ENCODE peak calls at places on chromosomes 7 and 10, in nine cellular contexts. T is HFF-Myc, Z is body of pancreas, C is adrenal gland, W is WTC11, A is IMR-90, U is choroid plexus epithelial cell, J is tibial artery, I is nephron progenitor cell. Q is an unnamed sample.

GRCh38 chr10:132637477-132638129 is 100.0 kb downstream of the INPP5A start:
- DNase-seq in T (peak), Z (no peak), C (peak), W (peak), A (peak), U (peak), J (no peak), I (peak), Q (peak)

GRCh38 chr10:73899401-73899780 is 11.5 kb upstream of the PLAU start:
- DNase-seq in T (peak), Z (peak), C (no peak), W (no peak), A (peak), U (peak), J (no peak), I (no peak), Q (no peak)

GRCh38 chr10:95505641-95506040 is 55.5 kb downstream of the SORBS1 start:
- DNase-seq in T (no peak), Z (no peak), C (no peak), W (no peak), A (no peak), U (no peak), J (no peak), I (no peak), Q (no peak)

GRCh38 chr10:77409697-77410471 is 227.7 kb downstream of the KCNMA1 start:
- DNase-seq in T (no peak), Z (peak), C (no peak), W (no peak), A (no peak), U (no peak), J (no peak), I (no peak), Q (no peak)

GRCh38 chr10:50567384-50567783 is 56.4 kb downstream of the SGMS1 start:
- DNase-seq in T (no peak), Z (peak), C (no peak), W (no peak), A (no peak), U (no peak), J (no peak), I (no peak), Q (no peak)

GRCh38 chr10:80945267-80945880 is 407.7 kb downstream of the SH2D4B start:
- DNase-seq in T (no peak), Z (no peak), C (no peak), W (no peak), A (no peak), U (no peak), J (no peak), I (no peak), Q (peak)

GRCh38 chr10:58351616-58352578 is 17.1 kb downstream of the UBE2D1 start:
- DNase-seq in T (no peak), Z (no peak), C (no peak), W (no peak), A (no peak), U (no peak), J (no peak), I (no peak), Q (no peak)

GRCh38 chr7:111112439-111112838 is 21.5 kb downstream of the LRRN3 start:
- DNase-seq in T (no peak), Z (no peak), C (no peak), W (no peak), A (peak), U (peak), J (no peak), I (no peak), Q (no peak)

GRCh38 chr10:58781873-58782488 is 269.3 kb downstream of the BICC1 start:
- DNase-seq in T (peak), Z (peak), C (no peak), W (no peak), A (peak), U (peak), J (no peak), I (peak), Q (peak)

GRCh38 chr7:67696878-67697277 is 700.2 kb downstream of the TYW1 start:
- DNase-seq in T (no peak), Z (no peak), C (no peak), W (no peak), A (no peak), U (no peak), J (no peak), I (no peak), Q (no peak)

GRCh38 chr10:76303682-76304316 is 872.4 kb downstream of the LRMDA start:
- DNase-seq in T (peak), Z (peak), C (peak), W (peak), A (peak), U (peak), J (peak), I (peak), Q (peak)

GRCh38 chr7:43302211-43302711 is 189.8 kb downstream of the HECW1 start:
- DNase-seq in T (peak), Z (no peak), C (peak), W (no peak), A (peak), U (peak), J (no peak), I (peak), Q (peak)

GRCh38 chr7:121499526-121500123 is 103.5 kb upstream of the FAM3C start:
- DNase-seq in T (no peak), Z (no peak), C (no peak), W (no peak), A (no peak), U (no peak), J (no peak), I (no peak), Q (no peak)

GRCh38 chr7:140190588-140190987 is 13.8 kb upstream of the KDM7A start:
- DNase-seq in T (no peak), Z (no peak), C (no peak), W (no peak), A (no peak), U (no peak), J (no peak), I (no peak), Q (no peak)

GRCh38 chr7:4807708-4808420 is 32.4 kb downstream of the AP5Z1 start:
- DNase-seq in T (no peak), Z (no peak), C (no peak), W (no peak), A (no peak), U (no peak), J (no peak), I (no peak), Q (no peak)

GRCh38 chr10:506451-507354 is 182.8 kb downstream of the DIP2C start:
- DNase-seq in T (no peak), Z (no peak), C (peak), W (peak), A (no peak), U (no peak), J (peak), I (no peak), Q (no peak)

GRCh38 chr7:40324889-40325288 is 190.1 kb downstream of the SUGCT start:
- DNase-seq in T (no peak), Z (no peak), C (no peak), W (no peak), A (peak), U (peak), J (no peak), I (no peak), Q (no peak)

GRCh38 chr10:107341281-107341680 is 176.8 kb upstream of the SORCS1 start:
- DNase-seq in T (no peak), Z (no peak), C (no peak), W (no peak), A (no peak), U (no peak), J (no peak), I (no peak), Q (no peak)

GRCh38 chr10:49505076-49505475 is 33.8 kb downstream of the ERCC6 start:
- DNase-seq in T (no peak), Z (no peak), C (no peak), W (no peak), A (no peak), U (no peak), J (no peak), I (no peak), Q (no peak)

GRCh38 chr7:142611566-142612250 is 137.6 kb upstream of the PRSS1 start:
- DNase-seq in T (peak), Z (no peak), C (no peak), W (no peak), A (no peak), U (peak), J (no peak), I (no peak), Q (no peak)

GRCh38 chr10:6567894-6568293 is 12.2 kb downstream of the PRKCQ start:
- DNase-seq in T (no peak), Z (no peak), C (no peak), W (no peak), A (no peak), U (no peak), J (no peak), I (no peak), Q (no peak)

GRCh38 chr7:101956130-101956529 is 138.7 kb downstream of the CUX1 start:
- DNase-seq in T (no peak), Z (no peak), C (no peak), W (no peak), A (no peak), U (no peak), J (no peak), I (no peak), Q (no peak)

GRCh38 chr10:60044221-60044620 is 137.9 kb upstream of the CCDC6 start:
- DNase-seq in T (no peak), Z (no peak), C (no peak), W (no peak), A (peak), U (peak), J (no peak), I (no peak), Q (no peak)

GRCh38 chr7:21256310-21256877 is 171.5 kb upstream of the SP4 start:
- DNase-seq in T (no peak), Z (peak), C (no peak), W (no peak), A (peak), U (peak), J (no peak), I (no peak), Q (peak)

GRCh38 chr7:16743207-16743606 is 10.3 kb upstream of the TSPAN13 start:
- DNase-seq in T (peak), Z (no peak), C (no peak), W (no peak), A (peak), U (peak), J (no peak), I (no peak), Q (no peak)

DNA sequence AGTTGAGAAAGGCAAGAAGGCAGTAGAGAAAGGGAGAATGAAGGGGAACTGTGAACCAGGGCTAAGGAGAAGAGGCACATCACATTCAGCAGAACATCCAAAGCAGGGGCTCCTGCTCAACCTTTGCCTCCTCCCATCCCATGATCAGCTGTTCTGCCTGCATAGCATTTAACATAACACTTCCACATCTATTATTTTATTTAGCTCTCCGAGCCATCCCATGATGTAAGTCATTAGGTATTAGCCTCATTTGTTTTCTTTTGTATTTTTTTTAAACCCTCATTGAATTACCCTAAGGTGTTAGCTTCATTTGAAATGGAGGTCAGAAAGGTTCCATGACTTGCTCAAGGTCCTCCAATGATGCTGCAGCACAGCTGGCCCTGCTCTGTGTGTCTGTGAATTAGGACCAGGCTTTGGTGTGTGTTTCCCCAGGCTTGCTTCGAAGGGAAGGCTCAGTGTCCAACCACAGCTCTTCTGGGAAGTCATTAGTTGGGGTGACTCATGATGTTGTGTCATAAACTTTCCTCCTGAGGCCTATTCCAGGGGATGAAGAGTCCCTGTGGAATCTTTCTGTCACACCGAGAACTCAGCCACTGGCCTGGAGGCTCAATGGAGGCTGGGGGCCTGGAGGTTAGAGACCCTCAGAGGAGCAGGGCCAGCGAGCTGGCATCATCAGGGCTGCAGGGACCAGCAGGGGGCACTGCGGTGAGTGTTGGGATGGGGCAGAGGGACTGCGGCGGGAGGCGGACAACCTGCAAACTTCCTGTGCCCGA is 16.5 kb downstream of the NPFFR1 start:
- DNase-seq in T (peak), Z (peak), C (peak), W (peak), A (peak), U (peak), J (no peak), I (peak), Q (peak)
- TF ChIP-seq CTCF in T (peak), Z (peak), C (no peak), W (peak), A (peak), U (peak), J (no peak), I (no peak), Q (peak)

DNA sequence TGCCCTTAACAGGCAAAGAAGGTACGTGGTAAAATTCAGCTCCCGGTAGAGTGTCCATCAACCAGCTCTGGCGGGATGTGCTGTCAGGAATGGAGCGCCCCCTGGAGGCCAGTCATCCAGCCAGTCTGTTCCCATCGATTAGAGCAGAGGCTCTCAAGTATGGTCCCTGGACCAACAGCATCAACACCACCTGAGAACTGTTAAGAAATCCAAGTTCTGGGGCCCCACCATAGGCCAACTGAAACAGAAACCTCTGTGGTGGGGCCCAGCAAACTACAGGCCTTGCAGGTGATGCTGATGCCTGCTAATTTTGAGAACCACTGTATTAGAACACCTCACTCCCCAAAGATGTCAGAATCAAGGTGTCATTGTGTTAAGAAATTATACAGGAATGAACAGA is 109.2 kb downstream of the DPY19L1 start:
- DNase-seq in T (no peak), Z (peak), C (peak), W (peak), A (no peak), U (peak), J (no peak), I (peak), Q (peak)
- TF ChIP-seq CTCF in T (peak), Z (no peak), C (no peak), W (peak), A (peak), U (peak), J (no peak), I (peak), Q (peak)

DNA sequence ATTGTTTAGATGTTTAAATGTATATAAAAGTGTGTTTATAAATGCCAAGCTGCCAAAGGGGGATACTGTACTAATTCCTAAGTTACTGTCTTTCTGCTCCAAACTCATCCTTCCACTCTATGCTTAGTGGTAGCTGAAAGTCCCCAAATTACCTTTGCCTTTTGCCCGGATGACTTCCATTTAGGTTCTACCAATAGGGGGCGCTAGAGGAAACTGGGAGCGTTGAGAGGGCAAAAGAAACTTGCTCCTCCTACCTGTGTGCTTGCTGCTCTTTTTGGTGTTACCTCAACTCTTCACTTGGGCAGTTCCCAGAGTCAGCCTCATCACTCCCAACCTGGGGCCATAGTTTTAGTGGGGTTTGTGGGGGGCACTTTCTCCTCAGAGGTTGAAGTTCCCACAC is 5.9 kb upstream of the OR2A25 start:
- DNase-seq in T (no peak), Z (no peak), C (no peak), W (peak), A (no peak), U (no peak), J (no peak), I (no peak), Q (no peak)
- TF ChIP-seq CTCF in T (peak), Z (no peak), C (no peak), W (peak), A (peak), U (peak), J (no peak), I (peak), Q (peak)

DNA sequence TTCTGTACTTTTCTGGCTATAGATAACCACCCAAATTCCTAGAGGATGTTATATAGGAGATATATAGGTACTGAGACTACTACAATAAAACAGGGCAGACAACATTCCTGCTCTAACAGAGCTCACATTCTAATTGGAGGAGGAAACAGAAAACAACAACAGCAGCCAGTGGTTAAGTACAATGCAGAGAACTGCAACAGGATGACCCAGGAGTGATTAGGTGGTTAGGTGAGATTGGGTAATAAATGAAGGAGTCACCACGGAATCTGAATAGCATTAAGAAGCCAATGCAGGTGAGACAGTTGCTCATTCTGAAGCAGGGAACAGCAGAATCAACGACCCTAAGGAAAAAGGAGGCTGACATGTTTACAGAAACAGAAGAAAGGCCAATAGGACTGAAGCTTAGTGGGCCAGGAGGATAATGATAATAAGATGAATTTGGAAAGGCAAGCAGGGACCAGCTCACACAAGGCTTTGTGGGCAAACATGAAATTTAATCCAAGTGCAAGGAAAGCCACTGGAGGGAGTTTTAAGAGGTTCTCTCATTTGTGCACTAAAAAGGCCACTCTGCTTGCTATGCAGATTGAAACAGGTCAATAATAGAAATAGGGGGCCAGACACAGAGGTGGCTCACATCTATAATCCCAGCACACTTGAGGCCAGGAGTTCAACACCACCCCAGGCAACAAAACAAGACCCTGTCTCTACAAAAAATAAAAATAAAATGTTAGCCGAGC is 16.9 kb upstream of the REEP3 start:
- DNase-seq in T (no peak), Z (no peak), C (no peak), W (no peak), A (no peak), U (no peak), J (no peak), I (no peak), Q (no peak)
- TF ChIP-seq CTCF in T (no peak), Z (no peak), C (no peak), W (no peak), A (no peak), U (peak), J (no peak), I (no peak), Q (no peak)

Q was measured in endothelial cell.